ENCODE peak calls at places on chromosomes 2 and 18, in ten cellular contexts. N is fibroblast of mammary gland, Z is SK-N-DZ, I is SW480, R is germinal center, T is Peyer's patch, G is AG09309, L is OCI-M1, H is activated T-cell treated with anti-CD3 and anti-CD28 coated beads for 1 hour, K is BJ. O is an unnamed sample.

GRCh38 chr2:118169359-118170005 is 81.2 kb downstream of the INSIG2 start:
- DNase-seq in H (no peak), R (no peak), Z (no peak), N (no peak), L (no peak), T (no peak), G (no peak), K (no peak), I (peak), O (no peak)

GRCh38 chr2:58834404-58834803 is 593.3 kb upstream of the FANCL start:
- DNase-seq in I (peak), H (no peak), K (no peak), G (no peak), N (peak), Z (no peak), T (no peak), L (peak), R (no peak), O (peak)

GRCh38 chr2:59879700-59880131 is 673.7 kb downstream of the BCL11A start:
- DNase-seq in K (no peak), N (no peak), G (no peak), T (no peak), L (no peak), H (no peak), I (no peak), R (no peak), Z (no peak), O (no peak)

GRCh38 chr18:8943900-8944870 is 158.3 kb upstream of the NDUFV2 start:
- DNase-seq in I (no peak), K (no peak), H (no peak), R (no peak), Z (no peak), G (peak), N (peak), L (peak), T (no peak), O (no peak)

GRCh38 chr2:46471-47345 is at the start of gene FAM110C:
- DNase-seq in T (peak), K (no peak), R (peak), L (no peak), H (peak), Z (no peak), N (peak), G (no peak), I (peak), O (peak)

GRCh38 chr2:213248637-213249036 is 35.6 kb upstream of the SPAG16 start:
- DNase-seq in K (no peak), G (no peak), H (no peak), R (no peak), N (no peak), T (no peak), Z (no peak), I (no peak), L (no peak), O (no peak)

GRCh38 chr2:32918774-32919173 is 28.0 kb upstream of the LTBP1 start:
- DNase-seq in L (no peak), N (no peak), K (no peak), G (no peak), Z (no peak), H (no peak), R (no peak), I (no peak), T (no peak), O (no peak)

GRCh38 chr2:98393354-98393753 is 47.1 kb downstream of the CNGA3 start:
- DNase-seq in K (no peak), Z (no peak), L (no peak), R (no peak), H (no peak), G (no peak), N (no peak), T (no peak), I (no peak), O (no peak)

GRCh38 chr18:79799619-79800352 is 2.0 kb downstream of the KCNG2 start:
- DNase-seq in Z (no peak), G (no peak), N (no peak), L (no peak), T (peak), I (no peak), K (no peak), R (peak), H (no peak), O (no peak)

GRCh38 chr2:69693472-69694450 is 48.2 kb upstream of the ANXA4 start:
- DNase-seq in N (no peak), K (no peak), Z (no peak), H (no peak), G (no peak), I (no peak), T (no peak), R (peak), L (no peak), O (no peak)

GRCh38 chr2:187867165-187867564 is 312.9 kb upstream of the TFPI start:
- DNase-seq in H (no peak), K (no peak), Z (no peak), R (no peak), N (no peak), I (no peak), G (no peak), T (no peak), L (no peak), O (no peak)

GRCh38 chr2:134634054-134634630 is 84.7 kb downstream of the TMEM163 start:
- DNase-seq in N (no peak), G (no peak), L (no peak), T (no peak), I (no peak), R (no peak), K (no peak), H (no peak), Z (peak), O (no peak)

GRCh38 chr2:215680605-215681598 is 245.0 kb upstream of the FN1 start:
- DNase-seq in Z (peak), L (peak), N (peak), H (peak), I (peak), K (peak), G (peak), R (no peak), T (no peak), O (no peak)

GRCh38 chr2:41937464-41937861 is 110.4 kb upstream of the PKDCC start:
- DNase-seq in K (no peak), N (peak), G (no peak), L (no peak), I (no peak), T (no peak), Z (no peak), R (no peak), H (no peak), O (no peak)

GRCh38 chr2:58638256-58638795 is 397.2 kb upstream of the FANCL start:
- DNase-seq in Z (no peak), L (peak), H (no peak), K (no peak), I (no peak), T (no peak), R (no peak), G (no peak), N (no peak), O (no peak)

GRCh38 chr2:241112046-241112445 is 10.0 kb upstream of the MTERF4 start:
- DNase-seq in H (no peak), I (no peak), L (no peak), Z (no peak), R (no peak), K (no peak), N (no peak), T (no peak), G (no peak), O (no peak)

GRCh38 chr2:46126571-46126970 is 170.6 kb upstream of the EPAS1 start:
- DNase-seq in N (no peak), H (no peak), I (no peak), Z (no peak), G (no peak), K (no peak), L (no peak), R (no peak), T (no peak), O (no peak)

GRCh38 chr2:24423095-24423494 is 62.8 kb upstream of the ITSN2 start:
- DNase-seq in L (no peak), H (no peak), Z (no peak), N (no peak), T (no peak), K (no peak), G (no peak), I (no peak), R (no peak), O (no peak)

GRCh38 chr2:14717131-14717530 is 84.6 kb downstream of the LRATD1 start:
- DNase-seq in K (no peak), G (no peak), N (no peak), Z (no peak), I (no peak), H (no peak), L (peak), T (no peak), R (no peak), O (no peak)

GRCh38 chr2:127405252-127405605 is 13.0 kb upstream of the PROC start:
- DNase-seq in R (no peak), H (no peak), N (no peak), Z (no peak), K (no peak), T (peak), G (no peak), I (no peak), L (no peak), O (no peak)

GRCh38 chr2:153059338-153060052 is 341.1 kb downstream of the ARL6IP6 start:
- DNase-seq in H (no peak), T (no peak), L (no peak), G (no peak), R (no peak), K (no peak), Z (no peak), I (peak), N (peak), O (no peak)

GRCh38 chr18:26648509-26649192 is 100.3 kb upstream of the KCTD1 start:
- DNase-seq in N (no peak), R (no peak), H (no peak), K (no peak), L (no peak), T (no peak), G (no peak), Z (no peak), I (no peak), O (peak)

GRCh38 chr2:113088173-113088992 is 20.6 kb downstream of the IL1F10 start:
- DNase-seq in N (no peak), Z (no peak), H (no peak), K (no peak), L (no peak), I (no peak), T (no peak), G (no peak), R (no peak), O (no peak)

O was measured in GM20000.